ENCODE peak calls at places on chromosomes 1 and 21, in eight cellular contexts. J, V, B, I, D, K, Y and U are unnamed samples.

GRCh38 chr1:100866041-100866900 is 28.4 kb downstream of the EXTL2 start:
- DNase-seq in J (no peak), D (no peak), K (peak), V (peak), B (no peak), I (no peak), Y (peak), U (peak)

GRCh38 chr21:43331111-43331961 is 95.6 kb downstream of the SIK1 start:
- DNase-seq in B (no peak), D (no peak), J (no peak), K (no peak), V (no peak), I (no peak), Y (no peak), U (no peak)

GRCh38 chr1:233489436-233489835 is 124.5 kb upstream of the KCNK1 start:
- DNase-seq in Y (no peak), D (no peak), V (no peak), B (no peak), J (no peak), K (no peak), I (no peak), U (no peak)

GRCh38 chr1:66981679-66982078 is 56.9 kb downstream of the MIER1 start:
- DNase-seq in B (peak), V (peak), J (no peak), I (peak), Y (no peak), K (peak), D (no peak), U (no peak)

GRCh38 chr1:201229771-201230635 is 39.4 kb downstream of the IGFN1 start:
- DNase-seq in V (no peak), D (no peak), Y (peak), I (no peak), B (no peak), K (peak), J (no peak), U (peak)

GRCh38 chr1:116777831-116778830 is 23.9 kb downstream of the CD2 start:
- DNase-seq in B (no peak), J (no peak), K (peak), D (no peak), V (no peak), Y (no peak), I (no peak), U (peak)

GRCh38 chr1:228459091-228459993 is 27.8 kb upstream of the RNF187 start:
- DNase-seq in I (no peak), Y (peak), V (peak), K (peak), J (peak), D (no peak), B (no peak), U (peak)

GRCh38 chr1:107865627-107866026 is 99.4 kb downstream of the VAV3 start:
- DNase-seq in K (no peak), B (no peak), Y (no peak), I (no peak), V (peak), J (no peak), D (no peak), U (no peak)

GRCh38 chr1:151801846-151802245 is 3.4 kb downstream of the LINGO4 start:
- DNase-seq in D (no peak), K (no peak), I (no peak), J (no peak), V (no peak), B (no peak), Y (no peak), U (no peak)

GRCh38 chr1:35284852-35285251 is 16.3 kb downstream of the ZMYM4 start:
- DNase-seq in V (no peak), Y (no peak), B (no peak), D (no peak), J (no peak), I (no peak), K (no peak), U (no peak)

GRCh38 chr1:161160763-161161162 is 1.5 kb downstream of the USP21 start:
- DNase-seq in B (no peak), I (no peak), D (no peak), V (no peak), Y (no peak), J (no peak), K (no peak), U (no peak)

GRCh38 chr1:187157115-187157514 is 328.4 kb downstream of the PLA2G4A start:
- DNase-seq in J (no peak), V (no peak), D (no peak), B (no peak), Y (no peak), I (no peak), K (peak), U (no peak)

GRCh38 chr1:230792691-230793462 is 45.7 kb downstream of the CAPN9 start:
- DNase-seq in B (no peak), V (no peak), I (no peak), Y (no peak), J (no peak), D (no peak), K (no peak), U (no peak)

GRCh38 chr1:191255354-191256057 is 777.8 kb upstream of the BRINP3 start:
- DNase-seq in J (no peak), K (no peak), I (no peak), Y (no peak), D (no peak), V (no peak), B (no peak), U (no peak)

GRCh38 chr1:94773931-94774422 is 46.2 kb upstream of the SLC44A3 start:
- DNase-seq in D (no peak), I (no peak), J (no peak), V (no peak), K (peak), B (no peak), Y (no peak), U (peak)

GRCh38 chr1:188557052-188557451 is 1728.3 kb downstream of the PLA2G4A start:
- DNase-seq in Y (no peak), D (no peak), K (no peak), J (no peak), V (no peak), I (no peak), B (no peak), U (no peak)

GRCh38 chr1:154453155-154453554 is 48.0 kb downstream of the IL6R start:
- DNase-seq in Y (no peak), I (no peak), J (no peak), K (no peak), B (peak), D (no peak), V (no peak), U (no peak)

GRCh38 chr1:18746981-18747380 is 112.5 kb downstream of the TAS1R2 start:
- DNase-seq in I (no peak), Y (no peak), D (no peak), B (no peak), V (no peak), K (no peak), J (no peak), U (no peak)

GRCh38 chr1:160196143-160196542 is 5.8 kb downstream of the CASQ1 start:
- DNase-seq in D (no peak), K (no peak), I (no peak), Y (no peak), B (no peak), V (no peak), J (no peak), U (no peak)

GRCh38 chr1:112307930-112308329 is 88.1 kb upstream of the CTTNBP2NL start:
- DNase-seq in J (no peak), B (no peak), V (no peak), D (no peak), K (no peak), I (no peak), Y (no peak), U (no peak)

GRCh38 chr1:10540277-10541005 is 65.7 kb downstream of the PEX14 start:
- DNase-seq in K (peak), D (no peak), V (no peak), B (no peak), I (no peak), Y (no peak), J (no peak), U (no peak)

GRCh38 chr1:63322944-63323865 is 838 bp downstream of the FOXD3 start:
- DNase-seq in J (no peak), D (no peak), K (peak), Y (no peak), V (no peak), B (no peak), I (peak), U (no peak)

GRCh38 chr1:86447198-86447790 is 21.4 kb upstream of the CLCA1 start:
- DNase-seq in J (no peak), I (no peak), B (peak), V (no peak), Y (no peak), K (no peak), D (no peak), U (no peak)

GRCh38 chr1:67655581-67655980 is 29.4 kb upstream of the GADD45A start:
- DNase-seq in I (no peak), D (no peak), Y (no peak), K (no peak), V (no peak), B (no peak), J (no peak), U (no peak)

GRCh38 chr1:13513885-13514546 is at the start of gene LRRC38:
- DNase-seq in V (no peak), K (no peak), I (no peak), J (no peak), B (no peak), D (no peak), Y (no peak), U (no peak)

GRCh38 chr1:3775248-3775497 is 2.6 kb downstream of the SMIM1 start:
- DNase-seq in B (no peak), Y (no peak), J (no peak), V (no peak), K (no peak), I (no peak), D (no peak), U (no peak)

GRCh38 chr1:228849011-228849541 is 113.8 kb downstream of the RHOU start:
- DNase-seq in Y (no peak), I (no peak), B (no peak), K (no peak), J (no peak), V (no peak), D (no peak), U (no peak)

GRCh38 chr1:5725855-5726585 is 266.2 kb downstream of the NPHP4 start:
- DNase-seq in V (no peak), K (no peak), B (no peak), I (no peak), Y (no peak), J (no peak), D (no peak), U (no peak)

GRCh38 chr1:39623053-39623452 is 16.4 kb downstream of the HEYL start:
- DNase-seq in Y (no peak), J (no peak), K (no peak), B (peak), I (no peak), D (no peak), V (no peak), U (no peak)